ENCODE peak calls at places on chromosomes 12 and 14, in eight cellular contexts. U is HuH-7; J is NCI-H510A; Z is NCI-H2171 treated with DMSO at 0.1 percent for 48 hours; L is GM18507; P is Right ventricle myocardium inferior; Y is OCI-M1; V is naive thymus-derived CD8-positive, alpha-beta T cell. N is an unnamed sample.

GRCh38 chr14:67413806-67414769 is 2.1 kb upstream of the PLEK2 start:
- DNase-seq in P (no peak), J (no peak), V (no peak), U (no peak), Y (peak), L (no peak), Z (no peak), N (no peak)

GRCh38 chr12:24901975-24902461 is 46.9 kb downstream of the BCAT1 start:
- DNase-seq in Z (no peak), L (no peak), Y (no peak), U (no peak), P (peak), V (no peak), J (no peak), N (no peak)

GRCh38 chr14:37623552-37623951 is 28.1 kb downstream of the TTC6 start:
- DNase-seq in J (no peak), Y (no peak), U (no peak), V (no peak), L (no peak), P (no peak), Z (no peak), N (no peak)

GRCh38 chr12:53754633-53755261 is 3.0 kb upstream of the CISTR start:
- DNase-seq in U (no peak), V (no peak), Z (peak), L (no peak), P (no peak), Y (no peak), J (no peak), N (no peak)

GRCh38 chr12:110743571-110744093 is 941 bp upstream of the PPP1CC start:
- DNase-seq in P (no peak), J (no peak), L (no peak), V (no peak), Y (peak), U (peak), Z (no peak), N (no peak)

GRCh38 chr12:56198836-56199235 is 9.6 kb upstream of the SMARCC2 start:
- DNase-seq in U (no peak), L (no peak), Y (no peak), Z (no peak), P (no peak), V (no peak), J (no peak), N (no peak)

GRCh38 chr14:99230271-99231141 is 41.5 kb downstream of the BCL11B start:
- DNase-seq in P (peak), J (no peak), U (no peak), V (peak), Y (no peak), L (no peak), Z (no peak), N (peak)

GRCh38 chr12:50637870-50638481 is 125.9 kb upstream of the ATF1 start:
- DNase-seq in P (no peak), U (peak), V (no peak), L (peak), Z (peak), J (no peak), Y (peak), N (peak)

GRCh38 chr14:72801841-72802587 is 91.9 kb downstream of the DPF3 start:
- DNase-seq in V (no peak), P (no peak), L (no peak), Y (no peak), Z (no peak), U (no peak), J (no peak), N (no peak)

GRCh38 chr12:41485203-41485602 is 297.1 kb downstream of the PDZRN4 start:
- DNase-seq in J (no peak), V (no peak), Y (no peak), L (no peak), U (no peak), P (no peak), Z (no peak), N (no peak)

GRCh38 chr12:121108492-121108891 is 24.2 kb upstream of the P2RX7 start:
- DNase-seq in J (no peak), U (no peak), Z (no peak), V (no peak), P (no peak), Y (no peak), L (no peak), N (no peak)

GRCh38 chr14:104913413-104913812 is 11.3 kb upstream of the PLD4 start:
- DNase-seq in L (no peak), Y (no peak), J (peak), V (no peak), Z (peak), P (no peak), U (no peak), N (no peak)

N was measured in CD4-positive, CD25-positive, alpha-beta regulatory T cell.